ENCODE peak calls at places on chromosomes 11 and 22, in ten cellular contexts. Z is tibial nerve, V is stomach, K is astrocyte of the spinal cord, P is uterus, U is right cardiac atrium, S is suprapubic skin, B is AG10803, A is Peyer's patch, L is AG04450. X is an unnamed sample.

GRCh38 chr11:79414644-79415317 is 26.0 kb downstream of the TENM4 start:
- DNase-seq in K (peak), B (peak), S (no peak), A (no peak), V (no peak), L (peak), P (peak), U (peak), Z (no peak), X (peak)

GRCh38 chr22:40487663-40488249 is 117.4 kb downstream of the SGSM3 start:
- DNase-seq in A (no peak), L (no peak), B (peak), Z (no peak), V (no peak), S (no peak), U (no peak), K (peak), P (no peak), X (peak)

GRCh38 chr11:93199616-93200015 is 1.8 kb upstream of the SLC36A4 start:
- DNase-seq in P (no peak), K (no peak), V (no peak), B (no peak), A (no peak), U (no peak), S (no peak), L (no peak), Z (no peak), X (no peak)

GRCh38 chr11:100776212-100776896 is 89.3 kb downstream of the ARHGAP42 start:
- DNase-seq in S (no peak), V (no peak), P (no peak), B (peak), K (peak), U (no peak), A (no peak), L (peak), Z (no peak), X (no peak)

GRCh38 chr11:100403817-100404216 is 283.3 kb upstream of the ARHGAP42 start:
- DNase-seq in B (no peak), S (no peak), U (no peak), Z (no peak), L (peak), V (no peak), A (no peak), K (peak), P (no peak), X (peak)

GRCh38 chr11:3188496-3189192 is 23.5 kb upstream of the OSBPL5 start:
- DNase-seq in B (no peak), P (no peak), L (no peak), U (no peak), Z (no peak), A (no peak), K (no peak), S (peak), V (no peak), X (no peak)

GRCh38 chr11:34585870-34586654 is 34.8 kb upstream of the EHF start:
- DNase-seq in Z (no peak), P (no peak), U (no peak), S (no peak), V (no peak), B (peak), A (no peak), L (peak), K (peak), X (peak)

GRCh38 chr11:133951484-133952198 is 5.1 kb downstream of the IGSF9B start:
- DNase-seq in Z (no peak), K (no peak), P (no peak), L (no peak), A (no peak), V (no peak), S (no peak), U (no peak), B (peak), X (peak)

GRCh38 chr11:108768370-108768769 is 103.5 kb downstream of the DDX10 start:
- DNase-seq in U (no peak), A (no peak), K (no peak), Z (no peak), L (no peak), V (no peak), B (peak), P (no peak), S (no peak), X (peak)

GRCh38 chr11:128391809-128392208 is 195.5 kb downstream of the ETS1 start:
- DNase-seq in V (no peak), S (no peak), Z (no peak), A (no peak), U (no peak), P (no peak), L (no peak), B (no peak), K (no peak), X (peak)

GRCh38 chr11:47915407-47916137 is 64.8 kb upstream of the PTPRJ start:
- DNase-seq in U (peak), Z (no peak), K (no peak), V (no peak), L (no peak), P (no peak), A (peak), S (no peak), B (no peak), X (no peak)

GRCh38 chr11:128470081-128470480 is 117.3 kb downstream of the ETS1 start:
- DNase-seq in K (no peak), L (no peak), P (no peak), U (no peak), B (no peak), S (no peak), V (no peak), Z (no peak), A (no peak), X (no peak)

GRCh38 chr11:124108158-124108557 is 7.1 kb upstream of the VWA5A start:
- DNase-seq in U (no peak), P (no peak), L (no peak), A (no peak), Z (no peak), K (peak), B (no peak), S (no peak), V (no peak), X (peak)

GRCh38 chr11:105610796-105611361 is 1.0 kb downstream of the GRIA4 start:
- DNase-seq in B (no peak), L (no peak), U (no peak), P (no peak), S (no peak), K (peak), V (no peak), A (no peak), Z (no peak), X (no peak)

GRCh38 chr11:2351701-2352100 is 25.4 kb upstream of the CD81 start:
- DNase-seq in S (no peak), P (no peak), Z (no peak), B (no peak), K (no peak), U (no peak), V (no peak), L (no peak), A (no peak), X (no peak)

GRCh38 chr22:30235687-30236170 is 10.8 kb downstream of the LIF start:
- DNase-seq in Z (no peak), L (peak), V (no peak), S (no peak), A (no peak), P (no peak), B (peak), K (peak), U (no peak), X (peak)

GRCh38 chr22:42271191-42271813 is 849 bp upstream of the TCF20 start:
- DNase-seq in V (no peak), K (no peak), B (no peak), A (no peak), L (no peak), P (no peak), S (no peak), Z (no peak), U (no peak), X (no peak)
- H3K4me3 ChIP-seq in V (peak), K (no peak), B (no peak), A (peak), L (peak), P (no peak), S (peak), Z (no peak), U (peak), X (no peak)

DNA sequence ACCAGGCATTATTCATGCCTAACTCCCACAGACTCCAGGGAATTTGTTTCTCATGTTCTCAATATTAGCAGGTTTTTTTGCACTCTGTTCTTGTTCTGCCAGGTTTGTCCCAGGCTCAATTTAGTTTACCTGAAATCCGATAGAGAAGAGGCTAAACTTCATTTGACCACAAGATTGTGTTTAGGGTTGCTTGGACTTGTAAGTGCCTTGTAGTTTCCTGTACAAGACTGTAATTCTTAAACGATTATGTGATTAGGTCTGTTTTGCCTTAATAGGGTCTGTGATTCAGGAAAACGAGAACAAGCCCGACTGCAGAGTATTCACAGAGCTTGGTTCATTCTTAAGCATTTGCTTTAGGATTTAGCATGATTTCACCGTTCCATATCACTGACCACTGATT is 1.8 kb downstream of the PRSS23 start:
- DNase-seq in U (no peak), A (no peak), P (no peak), S (no peak), B (no peak), V (no peak), L (no peak), K (no peak), Z (no peak), X (peak)
- H3K4me3 ChIP-seq in U (peak), A (no peak), P (peak), S (peak), B (peak), V (peak), L (peak), K (peak), Z (no peak), X (peak)

GRCh38 chr11:68031136-68031459 is 617 bp downstream of the NDUFS8 start:
- DNase-seq in U (no peak), S (no peak), V (no peak), K (no peak), Z (no peak), P (peak), B (peak), L (no peak), A (no peak), X (peak)
- H3K4me3 ChIP-seq in U (peak), S (peak), V (peak), K (peak), Z (peak), P (peak), B (peak), L (peak), A (peak), X (peak)

GRCh38 chr22:23218867-23219251 is 38.5 kb downstream of the BCR start:
- DNase-seq in V (peak), U (no peak), K (peak), Z (no peak), P (no peak), L (no peak), B (peak), A (peak), S (no peak), X (no peak)
- H3K4me3 ChIP-seq in V (no peak), U (no peak), K (no peak), Z (no peak), P (no peak), L (no peak), B (no peak), A (no peak), S (no peak), X (no peak)

GRCh38 chr22:26501996-26502395 is 10.3 kb downstream of the TFIP11 start:
- DNase-seq in U (no peak), L (no peak), A (no peak), K (no peak), B (no peak), P (no peak), V (no peak), S (no peak), Z (no peak), X (no peak)

GRCh38 chr22:26502688-26503561 is 9.3 kb downstream of the TFIP11 start:
- DNase-seq in K (peak), Z (no peak), P (no peak), L (no peak), S (no peak), B (peak), U (no peak), A (peak), V (peak), X (peak)

GRCh38 chr22:26499188-26499703 is 13.0 kb downstream of the TFIP11 start:
- DNase-seq in L (no peak), B (no peak), Z (no peak), S (no peak), A (no peak), U (no peak), V (no peak), K (no peak), P (no peak), X (no peak)

GRCh38 chr22:26508148-26508547 is 4.1 kb downstream of the TFIP11 start:
- DNase-seq in Z (no peak), K (no peak), V (no peak), P (no peak), B (no peak), S (no peak), U (no peak), L (no peak), A (no peak), X (no peak)

DNA sequence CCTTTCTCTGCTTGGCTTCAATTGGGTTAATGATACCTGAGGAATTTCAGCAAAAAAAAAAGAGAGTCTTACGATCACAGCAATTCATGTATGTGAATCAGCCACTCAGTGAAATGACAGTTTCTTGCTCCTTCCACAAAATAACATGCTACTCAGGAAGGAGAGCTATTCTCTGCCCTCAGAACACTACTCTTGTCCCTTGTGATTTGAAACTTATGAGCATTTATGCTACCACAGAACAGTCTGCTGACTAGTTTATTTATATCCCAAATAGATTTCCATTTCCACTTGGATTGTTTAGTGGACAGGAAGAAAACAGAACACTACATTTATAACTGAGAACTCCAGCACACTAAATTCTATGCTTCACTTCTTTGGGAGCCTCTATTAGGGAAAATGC is 8.5 kb downstream of the TFIP11 start:
- DNase-seq in B (no peak), V (no peak), Z (no peak), L (no peak), P (no peak), A (no peak), K (no peak), U (no peak), S (no peak), X (no peak)
- H3K4me3 ChIP-seq in B (no peak), V (no peak), Z (no peak), L (no peak), P (no peak), A (no peak), K (no peak), U (no peak), S (no peak), X (no peak)

GRCh38 chr11:119782021-119782420 is 53.0 kb upstream of the NECTIN1 start:
- DNase-seq in K (no peak), Z (no peak), A (no peak), B (no peak), P (no peak), V (no peak), U (no peak), L (no peak), S (no peak), X (peak)
- H3K4me3 ChIP-seq in K (no peak), Z (no peak), A (no peak), B (no peak), P (no peak), V (no peak), U (no peak), L (no peak), S (no peak), X (no peak)